ENCODE peak calls at places on chromosomes 6 and 20, in four cellular contexts. I is cardiac fibroblast, M is GM12878, B is kidney epithelial cell. Q is an unnamed sample.

GRCh38 chr6:53397283-53397682 is 48.5 kb upstream of the ELOVL5 start:
- DNase-seq in B (no peak), I (no peak), M (no peak), Q (no peak)

GRCh38 chr6:148440877-148441453 is 98.3 kb downstream of the SASH1 start:
- DNase-seq in M (no peak), I (peak), B (peak), Q (peak)

GRCh38 chr6:136251394-136251793 is 1.3 kb upstream of the MTFR2 start:
- DNase-seq in I (no peak), B (no peak), M (no peak), Q (no peak)

GRCh38 chr20:38337561-38338140 is 8.6 kb upstream of the LBP start:
- DNase-seq in M (no peak), B (no peak), I (peak), Q (no peak)

GRCh38 chr20:37521091-37521771 is at the start of gene NNAT:
- DNase-seq in I (no peak), B (no peak), M (no peak), Q (no peak)

GRCh38 chr6:52407467-52407866 is 12.7 kb upstream of the EFHC1 start:
- DNase-seq in B (no peak), I (peak), M (no peak), Q (no peak)

GRCh38 chr6:140774080-140774505 is 1358.6 kb upstream of the GJE1 start:
- DNase-seq in B (peak), I (peak), M (peak), Q (peak)

GRCh38 chr20:31760457-31761240 is 21.6 kb downstream of the TPX2 start:
- DNase-seq in I (peak), M (no peak), B (no peak), Q (no peak)

GRCh38 chr6:28940859-28941680 is 17.3 kb upstream of the TRIM27 start:
- DNase-seq in I (peak), M (peak), B (no peak), Q (peak)

GRCh38 chr6:14129572-14129971 is 12.0 kb downstream of the CD83 start:
- DNase-seq in I (peak), M (no peak), B (peak), Q (peak)

GRCh38 chr6:5498579-5498899 is 237.2 kb downstream of the FARS2 start:
- DNase-seq in M (no peak), B (no peak), I (no peak), Q (no peak)

GRCh38 chr6:124099520-124099919 is 295.9 kb downstream of the NKAIN2 start:
- DNase-seq in M (no peak), B (no peak), I (no peak), Q (no peak)

GRCh38 chr6:105988321-105988720 is 97.8 kb upstream of the PRDM1 start:
- DNase-seq in M (no peak), B (no peak), I (peak), Q (no peak)

GRCh38 chr20:1430004-1430451 is 36.6 kb downstream of the NSFL1C start:
- DNase-seq in B (peak), I (peak), M (no peak), Q (no peak)

GRCh38 chr6:35052694-35053565 is 88.2 kb downstream of the TCP11 start:
- DNase-seq in B (no peak), I (no peak), M (no peak), Q (no peak)

GRCh38 chr6:55898342-55898741 is 23.0 kb upstream of the BMP5 start:
- DNase-seq in B (no peak), M (no peak), I (peak), Q (no peak)

GRCh38 chr6:150004101-150004782 is 21.1 kb downstream of the RAET1L start:
- DNase-seq in B (no peak), M (no peak), I (no peak), Q (no peak)

GRCh38 chr20:38473353-38473795 is 731 bp downstream of the RALGAPB start:
- DNase-seq in M (no peak), I (peak), B (no peak), Q (peak)

GRCh38 chr6:51778666-51779065 is 308.7 kb downstream of the PKHD1 start:
- DNase-seq in B (no peak), M (no peak), I (no peak), Q (no peak)

GRCh38 chr6:44076366-44077200 is 50.7 kb downstream of the MRPL14 start:
- DNase-seq in B (no peak), M (no peak), I (no peak), Q (no peak)

GRCh38 chr6:20747996-20748395 is 213.7 kb downstream of the CDKAL1 start:
- DNase-seq in I (no peak), B (no peak), M (no peak), Q (no peak)

GRCh38 chr6:70162972-70163371 is 139.9 kb downstream of the COL9A1 start:
- DNase-seq in M (no peak), B (no peak), I (no peak), Q (no peak)

GRCh38 chr6:166515072-166515810 is 71.2 kb downstream of the RAMACL start:
- DNase-seq in M (no peak), B (peak), I (peak), Q (peak)

GRCh38 chr20:309841-310644 is 12.7 kb downstream of the ZCCHC3 start:
- DNase-seq in M (no peak), B (peak), I (peak), Q (peak)

GRCh38 chr6:98847767-98848538 is 13.6 kb downstream of the POU3F2 start:
- DNase-seq in M (no peak), I (no peak), B (no peak), Q (no peak)

GRCh38 chr20:32972181-32973076 is 31.8 kb downstream of the SUN5 start:
- DNase-seq in I (no peak), B (no peak), M (peak), Q (no peak)

GRCh38 chr6:131678401-131678800 is 22.8 kb downstream of the OR2A4 start:
- DNase-seq in M (no peak), I (no peak), B (no peak), Q (no peak)

GRCh38 chr6:128062882-128063603 is 162.2 kb upstream of the THEMIS start:
- DNase-seq in B (no peak), M (no peak), I (peak), Q (no peak)

GRCh38 chr6:158560787-158561246 is 926 bp downstream of the TMEM181 start:
- DNase-seq in I (peak), M (no peak), B (no peak), Q (no peak)

GRCh38 chr6:30002871-30003270 is 58.2 kb upstream of the POLR1H start:
- DNase-seq in I (peak), M (no peak), B (no peak), Q (no peak)

GRCh38 chr6:152233547-152234320 is 403.4 kb downstream of the SYNE1 start:
- DNase-seq in M (no peak), I (no peak), B (no peak), Q (no peak)

GRCh38 chr6:140744648-140745320 is 1370.3 kb upstream of the CITED2 start:
- DNase-seq in M (no peak), B (peak), I (peak), Q (no peak)

GRCh38 chr6:163741743-163742363 is 327.3 kb downstream of the QKI start:
- DNase-seq in M (no peak), I (no peak), B (no peak), Q (no peak)

GRCh38 chr6:77136086-77136485 is 327.2 kb downstream of the HTR1B start:
- DNase-seq in M (no peak), I (peak), B (no peak), Q (no peak)

GRCh38 chr6:1825926-1826325 is 216.2 kb downstream of the FOXC1 start:
- DNase-seq in B (no peak), I (no peak), M (no peak), Q (no peak)

DNA sequence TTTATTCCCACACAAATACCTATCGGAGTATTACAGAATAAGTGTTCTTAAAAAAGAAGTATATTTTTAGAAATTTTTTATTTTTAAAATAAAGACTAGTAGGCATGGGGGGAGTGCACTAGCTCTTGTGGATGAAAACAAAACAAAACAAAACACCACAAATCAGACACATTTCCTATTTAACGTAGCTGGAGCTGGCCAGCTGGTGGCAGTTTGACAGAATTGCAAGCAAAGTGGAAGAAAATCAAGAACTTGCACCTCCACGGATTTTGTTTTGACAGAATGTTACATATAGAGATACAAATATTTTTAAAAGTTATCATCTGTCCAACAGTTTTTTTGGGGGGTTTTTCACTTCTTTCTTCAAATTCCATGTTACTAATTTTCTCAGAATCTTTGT is 63.6 kb upstream of the SNRPB2 start:
- DNase-seq in I (no peak), M (no peak), B (no peak), Q (no peak)
- TF ChIP-seq CTCF in I (peak), M (no peak), B (no peak), Q (no peak)

GRCh38 chr20:40441771-40442170 is 247.3 kb downstream of the MAFB start:
- DNase-seq in B (no peak), M (no peak), I (no peak), Q (no peak)

GRCh38 chr20:40435146-40435545 is 253.9 kb downstream of the MAFB start:
- DNase-seq in B (no peak), I (no peak), M (no peak), Q (no peak)

GRCh38 chr20:40442181-40442963 is 246.7 kb downstream of the MAFB start:
- DNase-seq in B (no peak), M (no peak), I (peak), Q (no peak)

GRCh38 chr20:40434122-40434521 is 254.9 kb downstream of the MAFB start:
- DNase-seq in M (no peak), I (no peak), B (no peak), Q (no peak)

GRCh38 chr20:40438161-40438835 is 250.7 kb downstream of the MAFB start:
- DNase-seq in M (no peak), I (peak), B (peak), Q (no peak)
- H3K4me3 ChIP-seq in M (no peak), I (no peak), B (no peak), Q (no peak)

GRCh38 chr20:57582432-57583288 is 21.8 kb downstream of the PCK1 start:
- DNase-seq in I (peak), B (no peak), M (no peak), Q (no peak)
- TF ChIP-seq CTCF in I (peak), B (peak), M (peak), Q (peak)

GRCh38 chr20:50189681-50190250 is 864 bp upstream of the CEBPB start:
- DNase-seq in M (no peak), I (no peak), B (no peak), Q (no peak)
- H3K4me3 ChIP-seq in M (peak), I (no peak), B (peak), Q (peak)

GRCh38 chr6:45714795-45715507 is 300.7 kb downstream of the CLIC5 start:
- DNase-seq in M (peak), B (peak), I (peak), Q (peak)
- TF ChIP-seq CTCF in M (peak), B (peak), I (peak), Q (peak)

GRCh38 chr20:20365593-20365992 is 2.3 kb upstream of the INSM1 start:
- DNase-seq in B (no peak), M (no peak), I (no peak), Q (no peak)

GRCh38 chr20:20364747-20365558 is 3.0 kb upstream of the INSM1 start:
- DNase-seq in B (no peak), I (no peak), M (no peak), Q (no peak)

GRCh38 chr20:20367681-20368413 is at the start of gene INSM1:
- DNase-seq in B (no peak), M (no peak), I (no peak), Q (no peak)

GRCh38 chr20:20366896-20367680 is 816 bp upstream of the INSM1 start:
- DNase-seq in I (peak), M (no peak), B (no peak), Q (no peak)

DNA sequence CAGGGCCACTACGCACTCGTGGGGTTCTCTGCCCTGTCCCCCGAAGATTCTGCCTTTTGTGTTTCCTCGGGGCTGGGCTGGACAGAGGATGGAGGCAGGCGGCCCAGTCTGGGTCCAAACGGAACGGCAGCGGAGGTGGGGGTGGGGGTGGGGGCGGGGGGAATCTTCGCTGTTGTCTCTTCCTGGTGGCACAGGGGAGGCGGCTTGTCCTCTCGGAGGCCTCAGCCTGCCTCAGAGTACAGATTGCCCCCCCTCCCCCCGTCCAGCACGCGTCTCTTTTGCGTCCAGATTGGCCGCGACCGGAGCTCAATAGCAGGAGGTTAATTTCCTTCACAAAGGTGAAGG is 1.4 kb upstream of the INSM1 start:
- DNase-seq in I (no peak), B (no peak), M (no peak), Q (no peak)
- H3K4me3 ChIP-seq in I (no peak), B (no peak), M (no peak), Q (no peak)

GRCh38 chr6:37650071-37650481 is 47.6 kb downstream of the MDGA1 start:
- DNase-seq in I (no peak), M (no peak), B (no peak), Q (no peak)
- TF ChIP-seq CTCF in I (no peak), M (peak), B (peak), Q (no peak)

GRCh38 chr20:63737690-63737939 is 1.2 kb downstream of the LIME1 start:
- DNase-seq in B (no peak), I (no peak), M (no peak), Q (no peak)

GRCh38 chr20:63736893-63737689 is 627 bp downstream of the LIME1 start:
- DNase-seq in B (no peak), M (no peak), I (no peak), Q (no peak)

GRCh38 chr20:63734111-63734945 is 2.1 kb upstream of the LIME1 start:
- DNase-seq in B (no peak), I (no peak), M (no peak), Q (no peak)

GRCh38 chr20:63734946-63735858 is 1.3 kb upstream of the LIME1 start:
- DNase-seq in I (no peak), B (no peak), M (no peak), Q (no peak)

DNA sequence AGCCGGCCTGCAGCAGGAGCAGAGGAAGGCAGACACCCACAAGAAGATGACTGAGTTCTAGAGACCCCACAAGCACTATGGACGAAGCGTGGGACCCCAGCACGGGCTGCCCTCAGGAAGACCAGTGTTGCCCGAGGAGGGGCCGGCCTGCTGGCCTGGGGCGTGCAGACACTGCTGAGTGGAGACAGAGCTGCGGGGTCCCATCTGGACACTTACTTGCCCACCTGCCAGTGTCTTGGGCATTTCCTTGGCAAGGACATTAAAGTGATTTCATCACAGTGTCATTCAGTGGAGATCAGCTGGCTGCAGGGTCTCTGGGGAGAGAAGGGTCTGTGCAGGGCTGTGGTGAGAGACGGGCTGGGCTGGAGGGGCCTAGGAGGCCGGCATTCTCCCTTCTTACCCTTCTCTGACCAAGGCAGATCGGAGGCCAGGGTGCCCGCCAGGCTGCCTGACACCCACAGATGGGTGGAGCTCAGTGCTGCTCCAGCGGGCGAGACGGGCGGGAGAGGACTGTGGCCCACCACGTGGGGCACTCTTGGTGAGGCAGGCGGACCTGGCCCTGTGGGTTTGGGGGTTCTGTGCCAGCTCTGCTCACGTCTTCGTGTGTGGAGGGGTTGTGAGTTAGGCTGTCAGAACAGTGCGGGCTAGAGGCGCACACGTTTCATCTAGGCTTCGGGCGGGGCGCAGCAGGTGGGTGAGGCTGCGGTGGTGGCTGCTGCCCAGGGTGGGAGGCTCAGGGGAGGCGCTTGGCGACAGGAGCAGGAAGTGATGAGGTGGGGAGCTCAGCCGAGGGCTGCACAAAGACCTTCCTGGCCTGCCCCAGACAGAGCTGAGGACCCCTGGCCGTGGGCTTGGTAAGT is at the start of gene LIME1:
- DNase-seq in B (no peak), I (no peak), M (no peak), Q (no peak)
- H3K4me3 ChIP-seq in B (no peak), I (no peak), M (peak), Q (no peak)

GRCh38 chr6:169894377-169894960 is 143.0 kb downstream of the ERMARD start:
- DNase-seq in B (no peak), M (no peak), I (no peak), Q (no peak)
- TF ChIP-seq CTCF in B (no peak), M (no peak), I (no peak), Q (no peak)

Q was measured in HFF-Myc.